ENCODE peak calls at places on chromosomes 2 and 18, in four cellular contexts. B is GM12891, Z is GM12878, V is K562. D is an unnamed sample.

GRCh38 chr2:157782057-157782845 is 93.9 kb downstream of the ACVR1 start:
- DNase-seq in B (no peak), V (peak), Z (no peak), D (no peak)

GRCh38 chr2:165469417-165469816 is at the start of gene CSRNP3:
- DNase-seq in Z (no peak), V (no peak), B (no peak), D (no peak)

GRCh38 chr18:42437646-42438045 is 482.6 kb downstream of the PIK3C3 start:
- DNase-seq in Z (no peak), V (no peak), B (no peak), D (no peak)

GRCh38 chr18:34592961-34593382 is 117.1 kb upstream of the DTNA start:
- DNase-seq in V (no peak), B (no peak), Z (no peak), D (no peak)

GRCh38 chr18:56321470-56321869 is 316.9 kb downstream of the TXNL1 start:
- DNase-seq in B (no peak), V (no peak), Z (no peak), D (no peak)

GRCh38 chr2:3655871-3656761 is 1.9 kb upstream of the ALLC start:
- DNase-seq in B (no peak), Z (no peak), V (no peak), D (no peak)

GRCh38 chr2:60794271-60794863 is 38.3 kb downstream of the PAPOLG start:
- DNase-seq in B (no peak), V (peak), Z (no peak), D (no peak)

GRCh38 chr2:31785876-31786275 is 205.1 kb upstream of the SRD5A2 start:
- DNase-seq in V (no peak), B (no peak), Z (peak), D (no peak)

GRCh38 chr2:20177556-20178403 is 47.1 kb downstream of the SDC1 start:
- DNase-seq in Z (no peak), B (no peak), V (no peak), D (no peak)

GRCh38 chr2:162712598-162712997 is 126.0 kb downstream of the KCNH7 start:
- DNase-seq in B (no peak), V (no peak), Z (no peak), D (no peak)

GRCh38 chr2:162716122-162716521 is 122.4 kb downstream of the KCNH7 start:
- DNase-seq in V (no peak), Z (no peak), B (no peak), D (no peak)

GRCh38 chr2:162710282-162710891 is 128.2 kb downstream of the KCNH7 start:
- DNase-seq in B (no peak), V (no peak), Z (no peak), D (no peak)

GRCh38 chr2:162706770-162707169 is 131.8 kb downstream of the KCNH7 start:
- DNase-seq in B (no peak), V (no peak), Z (no peak), D (no peak)

GRCh38 chr2:162711832-162712540 is 126.6 kb downstream of the KCNH7 start:
- DNase-seq in Z (no peak), V (no peak), B (no peak), D (no peak)
- TF ChIP-seq SPI1 in Z (no peak), V (no peak), B (no peak), D (no peak)

GRCh38 chr2:197993830-197994229 is 189.4 kb downstream of the PLCL1 start:
- DNase-seq in V (peak), B (no peak), Z (no peak), D (no peak)
- TF ChIP-seq SPI1 in V (no peak), B (no peak), Z (no peak), D (no peak)

GRCh38 chr2:178306351-178307073 is 112.2 kb downstream of the OSBPL6 start:
- DNase-seq in B (peak), V (peak), Z (peak), D (peak)
- TF ChIP-seq SPI1 in B (peak), V (no peak), Z (peak), D (peak)

GRCh38 chr2:25418944-25419677 is 77.4 kb upstream of the DNMT3A start:
- DNase-seq in V (no peak), B (no peak), Z (peak), D (no peak)

GRCh38 chr2:25416674-25417073 is 74.9 kb upstream of the DNMT3A start:
- DNase-seq in V (no peak), B (no peak), Z (no peak), D (no peak)

GRCh38 chr2:25419678-25420242 is 78.0 kb upstream of the DNMT3A start:
- DNase-seq in B (peak), V (no peak), Z (peak), D (peak)

GRCh38 chr2:25420820-25421237 is 79.1 kb upstream of the DNMT3A start:
- DNase-seq in V (no peak), B (no peak), Z (peak), D (peak)

GRCh38 chr2:25417715-25418369 is 76.1 kb upstream of the DNMT3A start:
- DNase-seq in V (peak), Z (peak), B (no peak), D (no peak)
- TF ChIP-seq SPI1 in V (no peak), Z (peak), B (peak), D (no peak)

GRCh38 chr2:120766758-120767351 is 31.2 kb downstream of the GLI2 start:
- DNase-seq in V (no peak), B (no peak), Z (no peak), D (no peak)
- TF ChIP-seq SPI1 in V (no peak), B (no peak), Z (no peak), D (no peak)

GRCh38 chr2:2159336-2159735 is 171.7 kb downstream of the MYT1L start:
- DNase-seq in Z (no peak), V (no peak), B (no peak), D (no peak)
- TF ChIP-seq SPI1 in Z (no peak), V (no peak), B (no peak), D (no peak)

GRCh38 chr2:208358758-208359631 is 47.6 kb upstream of the PTH2R start:
- DNase-seq in B (no peak), V (no peak), Z (no peak), D (peak)
- TF ChIP-seq SPI1 in B (no peak), V (no peak), Z (no peak), D (peak)

GRCh38 chr2:235263205-235264120 is 230.4 kb upstream of the AGAP1 start:
- DNase-seq in V (peak), B (no peak), Z (no peak), D (no peak)
- TF ChIP-seq SPI1 in V (no peak), B (no peak), Z (no peak), D (no peak)

D was measured in HL-60.